ENCODE peak calls at places on chromosome X, in four cellular contexts. B is activated naive CD4-positive, alpha-beta T cell; J is activated effector memory CD4-positive, alpha-beta T cell treated with Interleukin-2 at 50 U/mL for 16 hours; W is mucosa of descending colon. E is an unnamed sample.

GRCh38 chrX:148024425-148025148 is 43.5 kb downstream of the FMR1NB start:
- DNase-seq in B (no peak), J (no peak), W (no peak), E (no peak)

GRCh38 chrX:125132274-125132673 is 187.4 kb upstream of the TEX13C start:
- DNase-seq in B (no peak), J (no peak), W (no peak), E (no peak)

GRCh38 chrX:152220612-152221011 is 82.2 kb upstream of the MAGEA10 start:
- DNase-seq in B (no peak), J (no peak), W (no peak), E (no peak)

GRCh38 chrX:136711147-136711546 is 63.2 kb downstream of the CD40LG start:
- DNase-seq in B (no peak), J (peak), W (peak), E (no peak)

GRCh38 chrX:18098704-18099103 is 122.0 kb downstream of the BEND2 start:
- DNase-seq in B (no peak), J (no peak), W (no peak), E (no peak)

GRCh38 chrX:39299615-39300014 is 498.4 kb downstream of the MID1IP1 start:
- DNase-seq in B (no peak), J (no peak), W (no peak), E (no peak)

GRCh38 chrX:12170755-12171154 is 32.5 kb downstream of the FRMPD4 start:
- DNase-seq in B (no peak), J (no peak), W (no peak), E (no peak)

GRCh38 chrX:19174401-19175025 is 52.2 kb upstream of the ADGRG2 start:
- DNase-seq in B (no peak), J (no peak), W (no peak), E (no peak)

GRCh38 chrX:49059209-49060191 is 701 bp downstream of the CCDC120 start:
- DNase-seq in B (no peak), J (no peak), W (peak), E (no peak)

GRCh38 chrX:153956044-153956907 is 11.8 kb upstream of the RENBP start:
- DNase-seq in B (no peak), J (no peak), W (no peak), E (no peak)

GRCh38 chrX:108736509-108737479 is at the start of gene IRS4:
- DNase-seq in B (no peak), J (no peak), W (no peak), E (no peak)

GRCh38 chrX:20361081-20361889 is 94.6 kb upstream of the RPS6KA3 start:
- DNase-seq in B (no peak), J (no peak), W (no peak), E (no peak)

GRCh38 chrX:18931972-18932371 is 51.9 kb downstream of the PHKA2 start:
- DNase-seq in B (no peak), J (no peak), W (no peak), E (no peak)

GRCh38 chrX:40090050-40090804 is 7.5 kb downstream of the BCOR start:
- DNase-seq in B (no peak), J (no peak), W (peak), E (no peak)

GRCh38 chrX:101449279-101449678 is 36.0 kb upstream of the ARMCX4 start:
- DNase-seq in B (no peak), J (no peak), W (no peak), E (no peak)

GRCh38 chrX:124098089-124098488 is 136.6 kb downstream of the STAG2 start:
- DNase-seq in B (no peak), J (no peak), W (no peak), E (no peak)

GRCh38 chrX:47651043-47651905 is 911 bp upstream of the ELK1 start:
- DNase-seq in B (no peak), J (no peak), W (no peak), E (no peak)

GRCh38 chrX:17854069-17854468 is 7.0 kb downstream of the RAI2 start:
- DNase-seq in B (no peak), J (no peak), W (no peak), E (no peak)

GRCh38 chrX:44016906-44017305 is 43.7 kb upstream of the NDP start:
- DNase-seq in B (no peak), J (no peak), W (no peak), E (no peak)

GRCh38 chrX:63421411-63421810 is 70.3 kb upstream of the SPIN4 start:
- DNase-seq in B (no peak), J (no peak), W (no peak), E (no peak)

GRCh38 chrX:44175455-44175854 is 168.0 kb downstream of the EFHC2 start:
- DNase-seq in B (no peak), J (no peak), W (no peak), E (no peak)

GRCh38 chrX:8647176-8647575 is 84.8 kb downstream of the ANOS1 start:
- DNase-seq in B (no peak), J (no peak), W (no peak), E (no peak)

GRCh38 chrX:29274517-29274916 is 687.3 kb downstream of the IL1RAPL1 start:
- DNase-seq in B (no peak), J (no peak), W (no peak), E (no peak)

GRCh38 chrX:49072712-49073095 is 1.1 kb downstream of the PRAF2 start:
- DNase-seq in B (no peak), J (no peak), W (no peak), E (no peak)

GRCh38 chrX:24282381-24283121 is 31.3 kb downstream of the SUPT20HL2 start:
- DNase-seq in B (no peak), J (no peak), W (no peak), E (no peak)

GRCh38 chrX:153830632-153831434 is 489 bp upstream of the PDZD4 start:
- DNase-seq in B (no peak), J (no peak), W (no peak), E (no peak)

E was measured in GOT3.